ENCODE peak calls at places on chromosomes 4 and X, in ten cellular contexts. H, A, K, M, T, R, B, L, I and N are unnamed samples. For H3K4me1, the result is how much of the 10 kb centered on the place peaks cover.

GRCh38 chr4:184039963-184040383 is 134.9 kb downstream of the STOX2 start:
- DNase-seq in R (no peak), T (no peak), B (no peak), L (no peak), I (no peak), A (no peak), K (peak), M (no peak), H (peak), N (no peak)

GRCh38 chrX:96407501-96407900 is 277.1 kb upstream of the DIAPH2 start:
- DNase-seq in A (no peak), H (peak), R (no peak), M (no peak), B (no peak), L (peak), K (no peak), I (no peak), T (no peak), N (no peak)

GRCh38 chr4:76748649-76749048 is 149.3 kb downstream of the SOWAHB start:
- DNase-seq in K (peak), M (peak), H (peak), B (no peak), R (no peak), I (no peak), T (no peak), A (no peak), L (peak), N (peak)

GRCh38 chr4:19293080-19293479 is 958.6 kb upstream of the SLIT2 start:
- DNase-seq in I (no peak), A (no peak), T (no peak), K (no peak), M (no peak), B (no peak), H (no peak), R (no peak), L (no peak), N (no peak)

GRCh38 chr4:165096776-165097175 is 15.9 kb downstream of the TMEM192 start:
- DNase-seq in L (peak), K (peak), M (no peak), B (no peak), A (no peak), I (no peak), H (peak), R (no peak), T (no peak), N (no peak)

GRCh38 chr4:7529368-7529923 is 94.7 kb upstream of the PSAPL1 start:
- DNase-seq in I (no peak), L (no peak), M (no peak), H (no peak), A (no peak), T (no peak), R (no peak), K (peak), B (no peak), N (no peak)

GRCh38 chrX:16999275-16999674 is 52.8 kb downstream of the REPS2 start:
- DNase-seq in R (no peak), M (no peak), H (no peak), I (no peak), T (no peak), L (no peak), A (no peak), K (no peak), B (no peak), N (no peak)

GRCh38 chr4:79439489-79439888 is 31.5 kb upstream of the GK2 start:
- DNase-seq in R (no peak), L (no peak), B (no peak), K (no peak), A (no peak), M (no peak), H (no peak), T (no peak), I (no peak), N (no peak)

GRCh38 chrX:134484039-134484438 is 24.1 kb downstream of the HPRT1 start:
- DNase-seq in I (no peak), B (peak), T (peak), A (no peak), K (peak), M (no peak), R (no peak), H (peak), L (peak), N (no peak)

GRCh38 chrX:22126311-22126710 is 94.2 kb downstream of the PHEX start:
- DNase-seq in T (no peak), M (no peak), B (no peak), H (no peak), K (no peak), I (no peak), A (no peak), L (no peak), R (no peak), N (no peak)

GRCh38 chr4:7390366-7390765 is 44.4 kb downstream of the PSAPL1 start:
- DNase-seq in T (no peak), A (no peak), I (no peak), H (no peak), R (peak), K (no peak), M (no peak), B (no peak), L (no peak), N (no peak)

GRCh38 chrX:110051559-110051958 is 48.6 kb downstream of the TMEM164 start:
- DNase-seq in L (no peak), T (no peak), A (no peak), R (no peak), H (no peak), M (no peak), B (no peak), K (no peak), I (no peak), N (no peak)

GRCh38 chr4:179595671-179596410 is 2153.6 kb upstream of the AGA start:
- DNase-seq in L (no peak), I (no peak), K (no peak), M (no peak), R (no peak), H (no peak), B (peak), T (no peak), A (no peak), N (peak)

GRCh38 chr4:118772149-118773081 is 63.5 kb downstream of the SEC24D start:
- DNase-seq in T (peak), M (peak), B (peak), L (peak), K (peak), H (peak), R (no peak), A (no peak), I (no peak), N (no peak)

GRCh38 chrX:50448565-50448964 is 22.1 kb downstream of the DGKK start:
- DNase-seq in T (no peak), M (no peak), K (peak), B (peak), H (no peak), R (no peak), I (no peak), L (peak), A (no peak), N (peak)

GRCh38 chr4:151666501-151666900 is 94.3 kb downstream of the GATB start:
- DNase-seq in T (no peak), K (no peak), B (no peak), M (no peak), I (no peak), R (no peak), H (no peak), L (no peak), A (no peak), N (no peak)

GRCh38 chrX:136130931-136131843 is 16.1 kb upstream of the FHL1 start:
- DNase-seq in L (peak), I (no peak), H (peak), T (peak), K (no peak), R (no peak), A (no peak), B (peak), M (no peak), N (peak)

GRCh38 chr4:181245326-181245725 is 997.9 kb upstream of the TENM3 start:
- DNase-seq in H (no peak), M (peak), A (no peak), I (no peak), B (no peak), T (no peak), L (no peak), K (no peak), R (no peak), N (no peak)

GRCh38 chr4:1239141-1239948 is 9.6 kb downstream of the CTBP1 start:
- DNase-seq in H (no peak), M (peak), K (peak), L (no peak), R (peak), B (no peak), A (no peak), T (no peak), I (peak), N (no peak)

GRCh38 chr4:148515248-148515647 is 73.0 kb upstream of the NR3C2 start:
- DNase-seq in M (no peak), T (no peak), L (no peak), R (no peak), I (no peak), K (no peak), H (peak), B (peak), A (no peak), N (peak)

GRCh38 chr4:53598901-53599300 is 7.6 kb upstream of the LNX1 start:
- DNase-seq in M (no peak), K (no peak), L (no peak), I (no peak), R (no peak), T (no peak), H (peak), A (no peak), B (no peak), N (no peak)

GRCh38 chr4:117400039-117400835 is 314.9 kb upstream of the TRAM1L1 start:
- DNase-seq in L (peak), M (no peak), T (peak), I (no peak), H (peak), R (no peak), B (peak), K (no peak), A (no peak), N (peak)

GRCh38 chr4:145099653-145100052 is 1.5 kb downstream of the ABCE1 start:
- DNase-seq in B (no peak), M (no peak), L (peak), R (no peak), T (no peak), A (no peak), H (peak), K (no peak), I (no peak), N (peak)

GRCh38 chr4:145101091-145101490 is 3.0 kb downstream of the ABCE1 start:
- DNase-seq in K (no peak), I (no peak), M (no peak), R (no peak), A (no peak), L (no peak), B (no peak), T (no peak), H (peak), N (no peak)

GRCh38 chr4:145098675-145099037 is 545 bp downstream of the ABCE1 start:
- DNase-seq in M (peak), K (no peak), B (peak), R (no peak), T (peak), I (no peak), H (peak), L (peak), A (no peak), N (peak)

GRCh38 chr4:145103496-145103895 is 5.4 kb downstream of the ABCE1 start:
- DNase-seq in T (no peak), R (no peak), B (no peak), H (no peak), I (no peak), M (no peak), A (no peak), K (no peak), L (no peak), N (no peak)

DNA sequence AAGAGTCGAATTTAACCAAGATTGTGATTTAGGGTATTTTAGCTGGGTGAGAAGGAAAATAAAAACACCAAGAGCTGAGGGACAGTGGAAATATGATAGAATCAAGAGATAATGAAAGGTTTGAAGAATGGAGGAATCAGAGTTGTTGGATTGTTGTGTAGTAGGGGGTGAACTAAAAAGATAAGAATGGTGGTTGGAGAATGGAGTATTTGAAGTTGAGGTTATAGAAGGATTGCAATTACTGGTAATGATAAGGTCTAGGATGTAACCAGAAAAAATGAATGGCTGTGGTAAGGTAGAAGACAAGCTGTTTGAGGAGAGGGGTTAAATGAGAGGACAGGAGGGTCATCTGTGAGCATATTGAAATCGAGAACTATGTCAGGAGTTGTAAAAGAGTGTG is 4.5 kb downstream of the ABCE1 start:
- DNase-seq in A (no peak), T (no peak), I (no peak), R (no peak), L (no peak), M (no peak), K (no peak), H (no peak), B (no peak), N (no peak)
- H3K4me1 ChIP-seq in A (under half), T (under half), I (under half), R (under half), L (half or more), M (under half), K (under half), H (under half), B (under half), N (under half)

DNA sequence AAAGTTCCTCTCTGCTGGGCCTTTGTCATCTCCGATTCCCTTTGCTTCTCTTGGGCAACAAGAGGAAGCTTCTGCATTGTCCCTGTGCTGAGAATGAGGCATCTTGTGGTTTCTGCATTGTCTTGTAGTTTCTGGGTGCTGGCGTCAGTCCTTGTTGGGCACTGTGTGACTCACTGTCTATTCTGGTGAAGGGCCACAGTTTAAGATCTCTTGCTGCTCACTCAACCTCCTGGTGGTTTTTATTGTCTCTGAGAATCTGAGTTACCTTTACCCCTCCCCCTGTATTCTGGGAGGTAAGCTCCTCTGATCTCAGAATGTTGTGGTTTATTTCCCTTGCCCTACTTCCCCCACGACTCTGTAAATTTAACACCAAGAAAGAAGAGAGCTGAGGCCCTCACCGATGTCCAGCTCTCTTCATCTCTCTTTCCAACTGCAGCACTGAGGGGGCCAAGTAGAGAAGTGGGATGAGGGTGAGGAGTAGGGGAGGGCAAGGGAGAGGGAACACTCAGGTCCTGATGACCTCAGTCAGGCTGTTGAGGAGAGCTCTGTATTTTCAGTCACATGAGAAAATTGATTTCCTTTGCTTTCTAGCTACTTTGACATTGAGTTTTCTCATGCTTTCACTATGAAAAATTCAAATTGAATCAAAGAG is 441.6 kb upstream of the PITX2 start:
- DNase-seq in I (no peak), L (no peak), A (no peak), B (peak), R (no peak), H (peak), K (peak), T (no peak), M (no peak), N (peak)
- TF ChIP-seq CTCF in I (no peak), L (no peak), A (no peak), B (no peak), R (no peak), H (no peak), K (no peak), T (no peak), M (no peak), N (peak)

GRCh38 chr4:87031946-87032345 is 97.1 kb downstream of the AFF1 start:
- DNase-seq in K (no peak), M (no peak), I (no peak), L (no peak), T (no peak), A (no peak), H (peak), R (no peak), B (no peak), N (no peak)
- H3K4me1 ChIP-seq in K (half or more), M (under half), I (half or more), L (under half), T (under half), A (half or more), H (half or more), R (half or more), B (under half), N (under half)

DNA sequence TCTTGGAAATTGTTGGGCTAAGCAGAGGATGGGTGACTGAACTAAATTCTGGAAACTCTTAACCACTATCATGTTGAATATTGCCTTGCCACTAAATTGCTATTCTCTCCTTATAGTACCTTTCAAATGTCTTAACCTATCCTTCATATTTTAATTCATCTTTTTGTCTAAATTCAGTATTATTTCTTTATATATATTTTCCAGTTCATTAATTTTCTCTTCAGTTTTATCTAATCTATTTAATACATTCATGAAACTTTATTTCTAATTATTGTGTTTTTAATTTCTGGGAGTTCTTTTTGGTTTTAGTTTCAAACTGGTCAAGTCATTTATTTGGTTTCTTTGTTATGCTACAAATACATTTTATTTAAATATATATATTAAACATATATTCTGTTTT is 8.7 kb upstream of the GUCY1A1 start:
- DNase-seq in A (no peak), K (no peak), B (no peak), R (no peak), H (no peak), L (no peak), T (no peak), I (no peak), M (no peak), N (no peak)
- TF ChIP-seq CTCF in A (no peak), K (no peak), B (no peak), R (no peak), H (no peak), L (no peak), T (no peak), I (no peak), M (no peak), N (no peak)

GRCh38 chrX:121121021-121121420 is 73.6 kb downstream of the GLUD2 start:
- DNase-seq in A (no peak), K (no peak), T (no peak), H (no peak), I (no peak), R (no peak), B (no peak), L (no peak), M (no peak), N (no peak)
- H3K4me1 ChIP-seq in A (under half), K (under half), T (under half), H (under half), I (under half), R (under half), B (under half), L (under half), M (under half), N (under half)

DNA sequence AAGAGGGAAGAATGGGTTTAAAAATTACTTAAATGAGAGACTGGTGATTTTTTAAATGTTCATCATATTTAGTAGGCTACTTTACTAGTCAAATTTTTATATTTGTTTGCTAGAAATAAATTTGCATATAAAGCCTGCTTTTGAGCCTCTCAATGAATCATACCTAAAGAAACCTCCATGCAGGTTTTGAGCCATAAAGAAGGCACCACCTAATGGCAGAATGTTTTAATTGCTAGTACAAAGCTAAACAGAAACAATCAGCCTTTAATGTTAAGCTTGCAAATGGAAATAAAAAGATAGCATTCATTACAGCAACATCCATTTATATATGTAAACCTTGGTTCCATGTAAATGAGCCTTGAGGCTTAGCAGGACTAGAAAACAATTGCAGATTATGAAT is 989.7 kb downstream of the CCSER1 start:
- DNase-seq in B (peak), H (peak), R (no peak), T (no peak), M (no peak), I (no peak), A (no peak), L (no peak), K (peak), N (peak)
- TF ChIP-seq CTCF in B (peak), H (peak), R (no peak), T (peak), M (peak), I (peak), A (no peak), L (peak), K (peak), N (peak)

DNA sequence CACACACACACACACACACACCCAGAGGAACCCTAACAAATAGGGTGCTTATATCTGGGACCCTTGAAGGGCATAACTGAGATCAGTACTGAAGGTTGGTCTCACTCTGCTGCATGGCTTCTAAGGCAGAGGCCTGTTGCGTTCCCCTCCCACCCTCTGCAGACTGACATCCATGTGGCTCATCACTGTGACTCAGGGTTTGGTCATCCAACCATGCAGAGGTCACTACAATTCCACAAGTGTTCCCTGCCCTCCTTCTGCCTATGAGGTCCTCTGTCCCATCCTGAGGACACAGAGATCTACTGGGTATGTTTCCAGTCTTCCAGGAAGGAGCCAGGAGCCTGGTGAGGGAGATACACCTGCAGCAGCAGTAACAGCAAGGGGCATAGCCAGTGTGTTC is 55.8 kb downstream of the XAGE2 start:
- DNase-seq in K (no peak), H (no peak), L (no peak), T (no peak), B (no peak), M (no peak), R (no peak), I (no peak), A (no peak), N (no peak)
- H3K4me1 ChIP-seq in K (under half), H (under half), L (under half), T (under half), B (under half), M (under half), R (under half), I (under half), A (under half), N (under half)

GRCh38 chrX:15761564-15762191 is 23.6 kb downstream of the CA5B start:
- DNase-seq in T (no peak), M (peak), L (no peak), I (no peak), R (no peak), A (no peak), B (no peak), H (peak), K (peak), N (no peak)
- TF ChIP-seq CTCF in T (peak), M (peak), L (peak), I (peak), R (peak), A (peak), B (peak), H (peak), K (peak), N (peak)

GRCh38 chr4:153258750-153259149 is 54.5 kb downstream of the TRIM2 start:
- DNase-seq in L (no peak), H (no peak), B (no peak), K (peak), R (no peak), A (no peak), T (no peak), M (no peak), I (no peak), N (no peak)
- H3K4me1 ChIP-seq in L (under half), H (under half), B (under half), K (half or more), R (under half), A (under half), T (under half), M (under half), I (under half), N (under half)